ENCODE peak calls at places on chromosomes 5 and 9, in seven cellular contexts. V is K562, Z is GM12878, W is SK-N-SH, M is HCT116, A is NT2/D1, J is H1. F is an unnamed sample.

GRCh38 chr5:74865799-74866652 is at the start of gene FAM169A:
- DNase-seq in V (no peak), Z (no peak), W (peak), M (no peak), A (no peak), J (peak), F (no peak)

GRCh38 chr9:133944746-133945135 is 47.4 kb downstream of the VAV2 start:
- DNase-seq in V (no peak), Z (no peak), W (no peak), M (no peak), A (no peak), J (no peak), F (no peak)

GRCh38 chr9:91727316-91727861 is 222.6 kb downstream of the ROR2 start:
- DNase-seq in V (peak), Z (no peak), W (peak), M (peak), A (peak), J (peak), F (peak)

GRCh38 chr5:137220523-137220927 is 278.6 kb downstream of the SPOCK1 start:
- DNase-seq in V (peak), Z (no peak), W (peak), M (peak), A (peak), J (no peak), F (peak)

GRCh38 chr5:179166886-179167841 is 107.0 kb downstream of the ZNF354C start:
- DNase-seq in V (peak), Z (no peak), W (peak), M (no peak), A (peak), J (peak), F (no peak)

GRCh38 chr5:177107159-177107558 is 20.4 kb downstream of the FGFR4 start:
- DNase-seq in V (no peak), Z (no peak), W (no peak), M (no peak), A (no peak), J (no peak), F (no peak)

GRCh38 chr9:38255599-38255998 is 136.9 kb upstream of the ALDH1B1 start:
- DNase-seq in V (no peak), Z (no peak), W (no peak), M (no peak), A (no peak), J (no peak), F (no peak)

GRCh38 chr9:20642045-20642444 is 19.7 kb upstream of the MLLT3 start:
- DNase-seq in V (no peak), Z (no peak), W (no peak), M (no peak), A (no peak), J (no peak), F (no peak)

GRCh38 chr5:33195431-33196128 is 245.2 kb upstream of the TARS1 start:
- DNase-seq in V (no peak), Z (no peak), W (no peak), M (no peak), A (no peak), J (no peak), F (no peak)

GRCh38 chr9:132878695-132879064 is at the start of gene SPACA9:
- DNase-seq in V (peak), Z (no peak), W (peak), M (peak), A (no peak), J (peak), F (no peak)

GRCh38 chr5:66872688-66873333 is 276.6 kb downstream of the MAST4 start:
- DNase-seq in V (no peak), Z (no peak), W (no peak), M (no peak), A (no peak), J (no peak), F (no peak)
- TF ChIP-seq YY1 in V (no peak), Z (no peak), W (no peak), M (no peak), A (no peak), J (no peak), F (no peak)

DNA sequence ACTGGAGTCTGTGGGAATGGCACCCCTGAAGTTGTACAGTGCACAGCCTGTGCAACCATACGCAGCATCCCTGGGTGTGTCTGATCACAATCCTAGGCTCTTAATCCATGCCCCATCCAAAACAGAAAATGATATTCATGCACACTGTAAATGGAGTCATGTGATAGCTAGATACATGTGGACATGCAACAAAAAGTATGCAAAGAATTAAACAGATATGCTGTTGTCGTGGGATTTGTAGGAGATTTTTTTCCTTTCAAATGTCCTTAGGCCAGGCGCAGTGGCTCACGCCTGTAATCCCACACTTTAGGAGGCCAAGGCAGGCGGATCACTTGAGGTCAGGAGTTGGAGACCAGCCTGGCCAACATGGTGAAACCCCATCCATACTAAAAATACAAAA is 36.1 kb downstream of the PRRX2 start:
- DNase-seq in V (no peak), Z (no peak), W (no peak), M (no peak), A (no peak), J (no peak), F (no peak)
- TF ChIP-seq YY1 in V (no peak), Z (no peak), W (no peak), M (no peak), A (no peak), J (no peak), F (no peak)

DNA sequence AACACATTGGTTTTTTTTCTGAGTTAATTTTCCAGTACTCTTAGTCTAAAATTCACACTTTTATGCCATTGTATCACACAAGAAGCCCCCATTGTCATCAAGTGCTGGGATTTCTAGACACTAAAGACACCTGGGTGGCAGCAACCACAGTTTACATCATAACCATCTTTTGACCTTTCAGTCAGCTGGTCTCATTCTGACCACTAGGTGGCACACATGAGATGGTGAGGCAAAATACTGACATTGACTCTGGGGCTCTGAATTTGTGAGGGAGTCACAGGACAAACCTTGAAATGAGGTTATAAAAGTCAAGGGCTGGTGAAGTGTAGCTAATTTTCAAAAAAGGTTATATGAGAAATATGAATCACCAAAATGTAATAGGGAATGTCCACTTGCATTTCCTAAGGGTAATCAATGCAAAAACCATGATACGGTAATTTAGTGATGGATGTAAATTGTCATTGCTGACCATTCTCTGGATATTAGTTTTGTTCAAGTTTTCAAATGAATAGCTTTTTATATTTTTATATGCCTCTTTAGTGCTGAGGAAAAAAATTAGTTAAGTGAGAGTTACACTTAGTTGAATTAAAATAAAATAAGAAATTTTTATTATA is 229.4 kb downstream of the DMAC1 start:
- DNase-seq in V (peak), Z (peak), W (peak), M (peak), A (peak), J (peak), F (peak)
- TF ChIP-seq YY1 in V (no peak), Z (peak), W (no peak), M (no peak), A (no peak), J (no peak), F (no peak)

GRCh38 chr5:171388816-171389168 is 1.1 kb downstream of the NPM1 start:
- DNase-seq in V (no peak), Z (no peak), W (no peak), M (no peak), A (no peak), J (no peak), F (no peak)

GRCh38 chr5:171387970-171388815 is 544 bp downstream of the NPM1 start:
- DNase-seq in V (peak), Z (peak), W (peak), M (no peak), A (no peak), J (peak), F (peak)

GRCh38 chr5:171386006-171386671 is 1.5 kb upstream of the NPM1 start:
- DNase-seq in V (no peak), Z (no peak), W (no peak), M (no peak), A (no peak), J (no peak), F (no peak)

GRCh38 chr5:171387255-171387969 is at the start of gene NPM1:
- DNase-seq in V (peak), Z (peak), W (peak), M (peak), A (peak), J (peak), F (peak)

DNA sequence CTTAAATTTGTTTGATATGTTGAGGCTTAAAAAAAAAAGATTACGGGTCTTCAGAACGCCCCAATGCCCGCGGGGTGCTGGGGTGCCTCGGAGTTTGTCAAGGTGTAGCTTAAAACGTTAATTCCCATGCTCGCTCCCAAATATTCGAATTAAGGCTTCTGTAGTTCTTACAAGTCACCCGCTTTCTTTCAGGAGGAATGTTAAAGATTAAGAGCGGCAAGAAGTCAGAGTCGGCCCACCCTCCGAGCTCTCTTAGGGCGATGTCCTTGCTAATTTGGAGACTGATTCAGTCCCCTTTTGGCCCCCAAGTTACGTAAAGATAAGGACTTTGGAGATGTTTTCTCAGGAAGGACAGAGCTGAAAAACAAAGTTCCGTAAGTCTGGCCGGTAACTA is 791 bp upstream of the NPM1 start:
- DNase-seq in V (peak), Z (no peak), W (peak), M (no peak), A (peak), J (no peak), F (no peak)
- TF ChIP-seq YY1 in V (no peak), Z (no peak), W (no peak), M (no peak), A (no peak), J (no peak), F (no peak)

GRCh38 chr5:159422371-159422770 is 92.1 kb upstream of the IL12B start:
- DNase-seq in V (no peak), Z (no peak), W (no peak), M (no peak), A (no peak), J (no peak), F (no peak)
- TF ChIP-seq YY1 in V (no peak), Z (no peak), W (no peak), M (no peak), A (no peak), J (no peak), F (no peak)

GRCh38 chr9:13487071-13487470 is 207.6 kb upstream of the MPDZ start:
- DNase-seq in V (no peak), Z (no peak), W (no peak), M (no peak), A (no peak), J (no peak), F (no peak)

GRCh38 chr9:13487936-13488335 is 208.4 kb upstream of the MPDZ start:
- DNase-seq in V (no peak), Z (no peak), W (no peak), M (no peak), A (no peak), J (no peak), F (no peak)

GRCh38 chr9:13487498-13487897 is 208.0 kb upstream of the MPDZ start:
- DNase-seq in V (no peak), Z (no peak), W (no peak), M (no peak), A (no peak), J (no peak), F (no peak)

GRCh38 chr9:13484186-13484585 is 204.7 kb upstream of the MPDZ start:
- DNase-seq in V (no peak), Z (no peak), W (no peak), M (no peak), A (no peak), J (no peak), F (no peak)

DNA sequence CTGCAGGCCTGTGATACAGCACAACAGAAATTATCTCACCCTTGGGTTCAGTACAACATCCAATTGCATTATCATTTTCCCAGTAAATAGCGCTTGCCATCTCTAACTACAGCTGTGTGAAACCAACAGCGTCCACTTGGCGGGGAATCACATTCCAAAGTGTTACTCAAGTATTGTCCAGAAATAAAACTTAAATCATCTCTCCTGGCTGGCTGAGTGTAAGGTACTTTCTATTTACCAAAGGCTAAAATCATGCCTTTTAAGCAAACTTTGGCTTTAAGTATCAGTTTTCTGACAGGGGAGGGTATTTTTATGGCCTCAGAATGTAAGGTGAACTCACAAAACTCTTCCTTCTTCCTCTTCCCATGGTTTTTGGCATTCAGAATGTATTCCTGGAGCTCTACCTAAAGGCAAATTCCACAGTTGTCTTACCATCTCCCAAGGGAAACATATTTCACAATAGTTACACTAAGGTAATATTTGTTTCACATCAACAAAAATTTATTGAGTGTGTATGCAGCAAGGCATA is 205.6 kb upstream of the MPDZ start:
- DNase-seq in V (no peak), Z (no peak), W (no peak), M (no peak), A (no peak), J (no peak), F (no peak)
- TF ChIP-seq YY1 in V (no peak), Z (no peak), W (no peak), M (no peak), A (no peak), J (no peak), F (no peak)

F was measured in HepG2.